ENCODE peak calls at places on chromosomes 3 and 15, in nine cellular contexts. One of them, this sample, is unnamed.

GRCh38 chr3:160434071-160434470 is 15.5 kb downstream of the TRIM59 start:
- DNase-seq in choroid plexus epithelial cell: peak; percentile 53
- DNase-seq in fibroblast of lung: peak; percentile 76
- DNase-seq in HFF-Myc: no peak
- DNase-seq in gastrocnemius medialis: no peak
- DNase-seq in HL-60: no peak
- DNase-seq in cardiac muscle cell: peak; percentile 63
- DNase-seq in IMR-90: peak; percentile 60
- DNase-seq in transverse colon: no peak
- DNase-seq in this sample: peak; percentile 28

GRCh38 chr3:167716920-167717319 is 17.8 kb downstream of the PDCD10 start:
- DNase-seq in choroid plexus epithelial cell: no peak
- DNase-seq in fibroblast of lung: no peak
- DNase-seq in HFF-Myc: no peak
- DNase-seq in gastrocnemius medialis: no peak
- DNase-seq in HL-60: no peak
- DNase-seq in cardiac muscle cell: no peak
- DNase-seq in IMR-90: no peak
- DNase-seq in transverse colon: no peak
- DNase-seq in this sample: no peak

GRCh38 chr3:194404365-194405140 is 5.5 kb upstream of the GP5 start:
- DNase-seq in choroid plexus epithelial cell: peak; percentile 81
- DNase-seq in fibroblast of lung: peak; percentile 41
- DNase-seq in HFF-Myc: peak; percentile 41
- DNase-seq in gastrocnemius medialis: no peak
- DNase-seq in HL-60: peak; percentile 28
- DNase-seq in cardiac muscle cell: peak; percentile 75
- DNase-seq in IMR-90: peak; percentile 58
- DNase-seq in transverse colon: peak; percentile 38
- DNase-seq in this sample: peak; percentile 67

GRCh38 chr15:89034305-89034704 is 54.0 kb upstream of the ABHD2 start:
- DNase-seq in choroid plexus epithelial cell: peak; percentile 68
- DNase-seq in fibroblast of lung: peak; percentile 23
- DNase-seq in HFF-Myc: no peak
- DNase-seq in gastrocnemius medialis: no peak
- DNase-seq in HL-60: no peak
- DNase-seq in cardiac muscle cell: peak; percentile 41
- DNase-seq in IMR-90: peak; percentile 36
- DNase-seq in transverse colon: no peak
- DNase-seq in this sample: peak; percentile 27

GRCh38 chr3:127688022-127688415 is 15.3 kb downstream of the ABTB1 start:
- DNase-seq in choroid plexus epithelial cell: no peak
- DNase-seq in fibroblast of lung: no peak
- DNase-seq in HFF-Myc: no peak
- DNase-seq in gastrocnemius medialis: peak; percentile 3
- DNase-seq in HL-60: no peak
- DNase-seq in cardiac muscle cell: no peak
- DNase-seq in IMR-90: no peak
- DNase-seq in transverse colon: peak; percentile 3
- DNase-seq in this sample: no peak

GRCh38 chr3:100073049-100073422 is 41.3 kb downstream of the FILIP1L start:
- DNase-seq in choroid plexus epithelial cell: no peak
- DNase-seq in fibroblast of lung: no peak
- DNase-seq in HFF-Myc: no peak
- DNase-seq in gastrocnemius medialis: no peak
- DNase-seq in HL-60: no peak
- DNase-seq in cardiac muscle cell: no peak
- DNase-seq in IMR-90: no peak
- DNase-seq in transverse colon: no peak
- DNase-seq in this sample: no peak

GRCh38 chr3:59510576-59510975 is 460.8 kb upstream of the CFAP20DC start:
- DNase-seq in choroid plexus epithelial cell: no peak
- DNase-seq in fibroblast of lung: peak; percentile 18
- DNase-seq in HFF-Myc: no peak
- DNase-seq in gastrocnemius medialis: no peak
- DNase-seq in HL-60: no peak
- DNase-seq in cardiac muscle cell: no peak
- DNase-seq in IMR-90: no peak
- DNase-seq in transverse colon: no peak
- DNase-seq in this sample: no peak

GRCh38 chr15:90006217-90007088 is 5.3 kb downstream of the ZNF710 start:
- DNase-seq in choroid plexus epithelial cell: no peak
- DNase-seq in fibroblast of lung: no peak
- DNase-seq in HFF-Myc: no peak
- DNase-seq in gastrocnemius medialis: no peak
- DNase-seq in HL-60: no peak
- DNase-seq in cardiac muscle cell: no peak
- DNase-seq in IMR-90: no peak
- DNase-seq in transverse colon: no peak
- DNase-seq in this sample: no peak

GRCh38 chr15:30872341-30872748 is 31.4 kb upstream of the FAN1 start:
- DNase-seq in choroid plexus epithelial cell: peak; percentile 15
- DNase-seq in fibroblast of lung: no peak
- DNase-seq in HFF-Myc: no peak
- DNase-seq in gastrocnemius medialis: no peak
- DNase-seq in HL-60: no peak
- DNase-seq in cardiac muscle cell: no peak
- DNase-seq in IMR-90: peak; percentile 61
- DNase-seq in transverse colon: no peak
- DNase-seq in this sample: peak; percentile 41

GRCh38 chr3:127073931-127074820 is 91.3 kb downstream of the PLXNA1 start:
- DNase-seq in choroid plexus epithelial cell: peak; percentile 60
- DNase-seq in fibroblast of lung: no peak
- DNase-seq in HFF-Myc: no peak
- DNase-seq in gastrocnemius medialis: no peak
- DNase-seq in HL-60: no peak
- DNase-seq in cardiac muscle cell: peak; percentile 60
- DNase-seq in IMR-90: no peak
- DNase-seq in transverse colon: no peak
- DNase-seq in this sample: peak; percentile 48

GRCh38 chr3:69012111-69012835 is 1.2 kb downstream of the EOGT start:
- DNase-seq in choroid plexus epithelial cell: peak; percentile 49
- DNase-seq in fibroblast of lung: peak; percentile 53
- DNase-seq in HFF-Myc: peak; percentile 63
- DNase-seq in gastrocnemius medialis: peak; percentile 58
- DNase-seq in HL-60: no peak
- DNase-seq in cardiac muscle cell: peak; percentile 49
- DNase-seq in IMR-90: peak; percentile 63
- DNase-seq in transverse colon: peak; percentile 19
- DNase-seq in this sample: peak; percentile 93

GRCh38 chr15:58510715-58511465 is 79.1 kb downstream of the LIPC start:
- DNase-seq in choroid plexus epithelial cell: peak; percentile 36
- DNase-seq in fibroblast of lung: peak; percentile 42
- DNase-seq in HFF-Myc: no peak
- DNase-seq in gastrocnemius medialis: no peak
- DNase-seq in HL-60: no peak
- DNase-seq in cardiac muscle cell: peak; percentile 43
- DNase-seq in IMR-90: peak; percentile 51
- DNase-seq in transverse colon: no peak
- DNase-seq in this sample: peak; percentile 65

GRCh38 chr3:188185717-188186236 is 31.8 kb downstream of the LPP start:
- DNase-seq in choroid plexus epithelial cell: peak; percentile 43
- DNase-seq in fibroblast of lung: peak; percentile 56
- DNase-seq in HFF-Myc: no peak
- DNase-seq in gastrocnemius medialis: peak; percentile 90
- DNase-seq in HL-60: peak; percentile 22
- DNase-seq in cardiac muscle cell: no peak
- DNase-seq in IMR-90: no peak
- DNase-seq in transverse colon: peak; percentile 62
- DNase-seq in this sample: peak; percentile 60

GRCh38 chr15:75058127-75058905 is 34.9 kb downstream of the PPCDC start:
- DNase-seq in choroid plexus epithelial cell: no peak
- DNase-seq in fibroblast of lung: peak; percentile 63
- DNase-seq in HFF-Myc: no peak
- DNase-seq in gastrocnemius medialis: no peak
- DNase-seq in HL-60: peak; percentile 52
- DNase-seq in cardiac muscle cell: no peak
- DNase-seq in IMR-90: peak; percentile 40
- DNase-seq in transverse colon: no peak
- DNase-seq in this sample: peak; percentile 48

GRCh38 chr3:35322070-35322469 is 317.3 kb upstream of the ARPP21 start:
- DNase-seq in choroid plexus epithelial cell: no peak
- DNase-seq in fibroblast of lung: peak; percentile 6
- DNase-seq in HFF-Myc: no peak
- DNase-seq in gastrocnemius medialis: no peak
- DNase-seq in HL-60: no peak
- DNase-seq in cardiac muscle cell: peak; percentile 2
- DNase-seq in IMR-90: no peak
- DNase-seq in transverse colon: no peak
- DNase-seq in this sample: no peak

GRCh38 chr15:35958021-35958420 is 412.1 kb upstream of the DPH6 start:
- DNase-seq in choroid plexus epithelial cell: peak; percentile 26
- DNase-seq in fibroblast of lung: peak; percentile 89
- DNase-seq in HFF-Myc: no peak
- DNase-seq in gastrocnemius medialis: no peak
- DNase-seq in HL-60: no peak
- DNase-seq in cardiac muscle cell: peak; percentile 17
- DNase-seq in IMR-90: peak; percentile 68
- DNase-seq in transverse colon: no peak
- DNase-seq in this sample: peak; percentile 47

GRCh38 chr3:189331002-189331418 is 159.2 kb downstream of the TPRG1 start:
- DNase-seq in choroid plexus epithelial cell: no peak
- DNase-seq in fibroblast of lung: no peak
- DNase-seq in HFF-Myc: no peak
- DNase-seq in gastrocnemius medialis: no peak
- DNase-seq in HL-60: no peak
- DNase-seq in cardiac muscle cell: no peak
- DNase-seq in IMR-90: no peak
- DNase-seq in transverse colon: no peak
- DNase-seq in this sample: no peak

GRCh38 chr3:8776406-8776805 is 7.0 kb upstream of the OXTR start:
- DNase-seq in choroid plexus epithelial cell: peak; percentile 92
- DNase-seq in fibroblast of lung: peak; percentile 95
- DNase-seq in HFF-Myc: no peak
- DNase-seq in gastrocnemius medialis: no peak
- DNase-seq in HL-60: no peak
- DNase-seq in cardiac muscle cell: peak; percentile 75
- DNase-seq in IMR-90: peak; percentile 92
- DNase-seq in transverse colon: no peak
- DNase-seq in this sample: peak; percentile 20

GRCh38 chr15:20345401-20345958 is 196.1 kb downstream of the GOLGA6L6 start:
- DNase-seq in choroid plexus epithelial cell: no peak
- DNase-seq in fibroblast of lung: no peak
- DNase-seq in HFF-Myc: no peak
- DNase-seq in gastrocnemius medialis: peak; percentile 10
- DNase-seq in HL-60: no peak
- DNase-seq in cardiac muscle cell: no peak
- DNase-seq in IMR-90: no peak
- DNase-seq in transverse colon: no peak
- DNase-seq in this sample: no peak

GRCh38 chr15:62928242-62928995 is 114.1 kb upstream of the TPM1 start:
- DNase-seq in choroid plexus epithelial cell: peak; percentile 88
- DNase-seq in fibroblast of lung: peak; percentile 100
- DNase-seq in HFF-Myc: peak; percentile 47
- DNase-seq in gastrocnemius medialis: no peak
- DNase-seq in HL-60: no peak
- DNase-seq in cardiac muscle cell: peak; percentile 93
- DNase-seq in IMR-90: peak; percentile 92
- DNase-seq in transverse colon: no peak
- DNase-seq in this sample: peak; percentile 95

GRCh38 chr15:57118013-57118799 is 199.8 kb downstream of the TCF12 start:
- DNase-seq in choroid plexus epithelial cell: peak; percentile 57
- DNase-seq in fibroblast of lung: peak; percentile 57
- DNase-seq in HFF-Myc: no peak
- DNase-seq in gastrocnemius medialis: no peak
- DNase-seq in HL-60: no peak
- DNase-seq in cardiac muscle cell: peak; percentile 28
- DNase-seq in IMR-90: peak; percentile 31
- DNase-seq in transverse colon: no peak
- DNase-seq in this sample: peak; percentile 8

GRCh38 chr15:96353378-96353930 is 23.0 kb downstream of the NR2F2 start:
- DNase-seq in choroid plexus epithelial cell: no peak
- DNase-seq in fibroblast of lung: no peak
- DNase-seq in HFF-Myc: no peak
- DNase-seq in gastrocnemius medialis: no peak
- DNase-seq in HL-60: no peak
- DNase-seq in cardiac muscle cell: no peak
- DNase-seq in IMR-90: no peak
- DNase-seq in transverse colon: no peak
- DNase-seq in this sample: no peak
- H3K4me3 ChIP-seq in choroid plexus epithelial cell: peak overlapping the region; percentile 69
- H3K4me3 ChIP-seq in fibroblast of lung: peak overlapping the region; percentile 72
- H3K4me3 ChIP-seq in HFF-Myc: peak overlapping the region; percentile 47
- H3K4me3 ChIP-seq in gastrocnemius medialis: peak overlapping the region; percentile 71
- H3K4me3 ChIP-seq in HL-60: no peak overlapping the region
- H3K4me3 ChIP-seq in cardiac muscle cell: no peak overlapping the region
- H3K4me3 ChIP-seq in IMR-90: peak overlapping the region; percentile 71
- H3K4me3 ChIP-seq in transverse colon: peak overlapping the region; percentile 55
- H3K4me3 ChIP-seq in this sample: peak overlapping the region; percentile 53

GRCh38 chr15:71203573-71204444 is 88.5 kb downstream of the THSD4 start:
- DNase-seq in choroid plexus epithelial cell: no peak
- DNase-seq in fibroblast of lung: no peak
- DNase-seq in HFF-Myc: no peak
- DNase-seq in gastrocnemius medialis: no peak
- DNase-seq in HL-60: no peak
- DNase-seq in cardiac muscle cell: no peak
- DNase-seq in IMR-90: peak; percentile 35
- DNase-seq in transverse colon: no peak
- DNase-seq in this sample: no peak
- TF ChIP-seq CTCF in choroid plexus epithelial cell: no peak
- TF ChIP-seq CTCF in fibroblast of lung: no peak
- TF ChIP-seq CTCF in HFF-Myc: no peak
- TF ChIP-seq CTCF in gastrocnemius medialis: no peak
- TF ChIP-seq CTCF in HL-60: no peak
- TF ChIP-seq CTCF in cardiac muscle cell: no peak
- TF ChIP-seq CTCF in IMR-90: no peak
- TF ChIP-seq CTCF in transverse colon: no peak
- TF ChIP-seq CTCF in this sample: no peak

DNA sequence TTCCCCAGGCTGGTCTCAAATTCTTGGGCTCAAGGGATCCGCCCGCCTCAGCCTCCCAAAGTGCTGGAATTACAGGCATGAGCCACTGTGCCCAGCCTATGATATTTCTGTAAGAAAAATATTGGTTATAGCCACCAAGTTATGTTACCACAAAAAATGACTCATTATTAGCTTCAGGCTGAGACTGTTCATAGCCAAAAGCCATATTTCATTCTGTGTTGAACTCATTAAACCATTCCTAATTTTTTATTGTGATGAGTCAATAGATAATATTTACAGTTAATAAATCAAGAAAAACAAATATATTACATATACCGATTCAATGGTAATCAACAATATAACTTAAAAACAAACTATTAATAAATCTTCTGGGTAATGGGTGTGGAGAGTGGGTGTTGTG is 27.3 kb upstream of the SLC30A4 start:
- DNase-seq in choroid plexus epithelial cell: peak; percentile 19
- DNase-seq in fibroblast of lung: peak; percentile 56
- DNase-seq in HFF-Myc: peak; percentile 37
- DNase-seq in gastrocnemius medialis: no peak
- DNase-seq in HL-60: no peak
- DNase-seq in cardiac muscle cell: no peak
- DNase-seq in IMR-90: peak; percentile 43
- DNase-seq in transverse colon: no peak
- DNase-seq in this sample: peak; percentile 8
- H3K4me3 ChIP-seq in choroid plexus epithelial cell: no peak overlapping the region
- H3K4me3 ChIP-seq in fibroblast of lung: no peak overlapping the region
- H3K4me3 ChIP-seq in HFF-Myc: no peak overlapping the region
- H3K4me3 ChIP-seq in gastrocnemius medialis: no peak overlapping the region
- H3K4me3 ChIP-seq in HL-60: no peak overlapping the region
- H3K4me3 ChIP-seq in cardiac muscle cell: no peak overlapping the region
- H3K4me3 ChIP-seq in IMR-90: no peak overlapping the region
- H3K4me3 ChIP-seq in transverse colon: no peak overlapping the region
- H3K4me3 ChIP-seq in this sample: no peak overlapping the region

GRCh38 chr3:30266536-30266935 is 339.9 kb upstream of the TGFBR2 start:
- DNase-seq in choroid plexus epithelial cell: no peak
- DNase-seq in fibroblast of lung: peak; percentile 86
- DNase-seq in HFF-Myc: no peak
- DNase-seq in gastrocnemius medialis: no peak
- DNase-seq in HL-60: no peak
- DNase-seq in cardiac muscle cell: no peak
- DNase-seq in IMR-90: no peak
- DNase-seq in transverse colon: no peak
- DNase-seq in this sample: no peak
- TF ChIP-seq CTCF in choroid plexus epithelial cell: no peak
- TF ChIP-seq CTCF in fibroblast of lung: no peak
- TF ChIP-seq CTCF in HFF-Myc: no peak
- TF ChIP-seq CTCF in gastrocnemius medialis: no peak
- TF ChIP-seq CTCF in HL-60: no peak
- TF ChIP-seq CTCF in cardiac muscle cell: no peak
- TF ChIP-seq CTCF in IMR-90: no peak
- TF ChIP-seq CTCF in transverse colon: no peak
- TF ChIP-seq CTCF in this sample: no peak

This sample was measured in epithelial cell of esophagus.